ENCODE peak calls at places on chromosome 22, in six cellular contexts. N is A549, R is GM12878, X is K562, W is HCT116, U is SK-N-SH. O is an unnamed sample.

GRCh38 chr22:19292262-19293230 is 1.0 kb upstream of the CLTCL1 start:
- DNase-seq in N (no peak), R (no peak), X (peak; percentile 47), W (no peak), U (no peak), O (no peak)

GRCh38 chr22:40853961-40854360 is 2.5 kb downstream of the ST13 start:
- DNase-seq in N (no peak), R (no peak), X (peak; percentile 7), W (no peak), U (peak; percentile 0), O (no peak)

GRCh38 chr22:38860291-38861169 is 11.5 kb downstream of the CBX6 start:
- DNase-seq in N (no peak), R (no peak), X (no peak), W (no peak), U (no peak), O (no peak)

GRCh38 chr22:28920757-28921584 is 37.6 kb downstream of the ZNRF3 start:
- DNase-seq in N (no peak), R (peak; percentile 52), X (no peak), W (no peak), U (no peak), O (no peak)

GRCh38 chr22:42357221-42357620 is 75.0 kb downstream of the NFAM1 start:
- DNase-seq in N (no peak), R (no peak), X (no peak), W (no peak), U (no peak), O (no peak)

GRCh38 chr22:39973656-39974055 is 13.5 kb downstream of the TMA7B start:
- DNase-seq in N (no peak), R (no peak), X (no peak), W (no peak), U (no peak), O (no peak)

GRCh38 chr22:30444632-30445437 is 19.3 kb downstream of the MTFP1 start:
- DNase-seq in N (peak; percentile 64), R (no peak), X (peak; percentile 82), W (peak; percentile 54), U (peak; percentile 86), O (no peak)

GRCh38 chr22:31337178-31337577 is 9.0 kb downstream of the PATZ1 start:
- DNase-seq in N (no peak), R (no peak), X (no peak), W (no peak), U (no peak), O (no peak)

GRCh38 chr22:40803292-40803691 is 15.9 kb downstream of the SLC25A17 start:
- DNase-seq in N (no peak), R (no peak), X (no peak), W (no peak), U (no peak), O (no peak)

GRCh38 chr22:50068096-50068495 is 10.0 kb upstream of the TTLL8 start:
- DNase-seq in N (no peak), R (no peak), X (no peak), W (no peak), U (no peak), O (no peak)

GRCh38 chr22:32717337-32718240 is 83.9 kb upstream of the TIMP3 start:
- DNase-seq in N (no peak), R (no peak), X (no peak), W (no peak), U (no peak), O (no peak)

GRCh38 chr22:23243006-23243573 is 62.8 kb downstream of the BCR start:
- DNase-seq in N (no peak), R (peak; percentile 41), X (peak; percentile 60), W (no peak), U (no peak), O (no peak)

GRCh38 chr22:46055176-46055850 is 78.4 kb upstream of the WNT7B start:
- DNase-seq in N (no peak), R (no peak), X (no peak), W (no peak), U (peak; percentile 51), O (no peak)

GRCh38 chr22:36153756-36154155 is 6.8 kb downstream of the APOL3 start:
- DNase-seq in N (no peak), R (no peak), X (no peak), W (no peak), U (no peak), O (no peak)

DNA sequence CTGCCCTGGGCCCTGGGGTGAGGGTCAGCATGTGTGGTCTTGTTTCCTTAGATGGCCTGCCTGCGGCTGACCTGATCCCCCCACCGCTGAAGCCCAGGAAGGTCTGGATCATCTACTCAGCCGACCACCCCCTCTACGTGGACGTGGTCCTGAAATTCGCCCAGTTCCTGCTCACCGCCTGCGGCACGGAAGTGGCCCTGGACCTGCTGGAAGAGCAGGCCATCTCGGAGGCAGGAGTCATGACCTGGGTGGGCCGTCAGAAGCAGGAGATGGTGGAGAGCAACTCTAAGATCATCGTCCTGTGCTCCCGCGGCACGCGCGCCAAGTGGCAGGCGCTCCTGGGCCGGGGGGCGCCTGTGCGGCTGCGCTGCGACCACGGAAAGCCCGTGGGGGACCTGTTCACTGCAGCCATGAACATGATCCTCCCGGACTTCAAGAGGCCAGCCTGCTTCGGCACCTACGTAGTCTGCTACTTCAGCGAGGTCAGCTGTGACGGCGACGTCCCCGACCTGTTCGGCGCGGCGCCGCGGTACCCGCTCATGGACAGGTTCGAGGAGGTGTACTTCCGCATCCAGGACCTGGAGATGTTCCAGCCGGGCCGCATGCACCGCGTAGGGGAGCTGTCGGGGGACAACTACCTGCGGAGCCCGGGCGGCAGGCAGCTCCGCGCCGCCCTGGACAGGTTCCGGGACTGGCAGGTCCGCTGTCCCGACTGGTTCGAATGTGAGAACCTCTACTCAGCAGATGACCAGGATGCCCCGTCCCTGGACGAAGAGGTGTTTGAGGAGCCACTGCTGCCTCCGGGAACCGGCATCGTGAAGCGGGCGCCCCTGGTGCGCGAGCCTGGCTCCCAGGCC is 12.7 kb downstream of the TMEM121B start:
- DNase-seq in N (no peak), R (no peak), X (no peak), W (no peak), U (no peak), O (no peak)
- TF ChIP-seq REST in N (no peak), R (no peak), X (no peak), W (no peak), U (no peak), O (no peak)

GRCh38 chr22:16956290-16956689 is 51.7 kb downstream of the GAB4 start:
- DNase-seq in N (no peak), R (no peak), X (no peak), W (no peak), U (no peak), O (no peak)
- H3K9me3 ChIP-seq in N (no peaks in the 10 kb centered on the region), R (no peaks in the 10 kb centered on the region), X (no peaks in the 10 kb centered on the region), W (no peaks in the 10 kb centered on the region), U (no peaks in the 10 kb centered on the region), O (no peaks in the 10 kb centered on the region)

DNA sequence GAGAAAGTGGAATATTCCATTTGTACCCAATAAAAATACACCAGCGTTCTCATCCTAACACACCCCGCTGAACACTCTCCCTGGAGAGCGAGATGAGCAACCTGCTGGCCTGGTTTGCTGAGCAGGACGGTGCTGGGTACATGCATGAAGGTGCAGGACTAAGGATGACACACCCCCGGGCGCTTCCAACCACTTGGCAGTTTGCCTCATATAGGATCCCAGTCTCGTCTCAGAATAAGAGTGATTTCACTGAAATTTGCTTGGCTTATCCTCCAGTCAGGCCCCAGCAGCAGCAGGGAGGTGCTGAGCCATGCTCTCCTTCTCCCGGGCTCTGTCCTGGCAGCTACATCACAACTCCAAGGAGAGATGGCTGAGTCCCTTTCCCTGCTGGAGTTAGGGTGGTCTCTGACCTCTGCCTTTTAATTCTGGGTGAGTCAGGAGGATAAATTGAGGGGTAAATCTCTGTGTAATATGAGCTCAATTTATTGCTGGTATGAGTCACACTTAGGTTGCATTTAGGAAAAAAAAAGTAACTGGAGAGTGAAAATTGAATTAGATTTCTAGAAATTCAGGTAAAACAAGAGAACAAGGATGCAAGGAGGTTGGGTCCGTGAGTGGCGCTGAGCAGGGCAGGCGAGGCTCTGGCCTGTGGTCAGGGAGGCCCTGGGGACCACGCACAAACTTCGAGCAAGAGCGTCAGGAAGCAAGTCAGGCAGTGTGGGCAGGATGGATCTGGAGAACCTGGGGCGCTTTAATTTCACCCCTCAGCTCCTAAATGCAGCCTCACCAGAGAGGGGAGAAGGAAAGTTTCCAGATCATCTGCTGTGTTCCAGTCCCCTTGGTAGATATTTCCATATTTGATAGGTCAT is 974.0 kb downstream of the TBC1D22A start:
- DNase-seq in N (no peak), R (no peak), X (no peak), W (no peak), U (no peak), O (no peak)
- TF ChIP-seq REST in N (no peak), R (no peak), X (no peak), W (no peak), U (no peak), O (no peak)

GRCh38 chr22:48709976-48710375 is 1117.7 kb downstream of the BRD1 start:
- DNase-seq in N (no peak), R (no peak), X (no peak), W (no peak), U (no peak), O (no peak)
- H3K9me3 ChIP-seq in N (no peaks in the 10 kb centered on the region), R (no peaks in the 10 kb centered on the region), X (no peaks in the 10 kb centered on the region), W (no peaks in the 10 kb centered on the region), U (no peaks in the 10 kb centered on the region), O (no peaks in the 10 kb centered on the region)

O was measured in Panc1.